ENCODE peak calls at places on chromosomes 11 and 22, in seven cellular contexts. C, D, F, T, X, A and I are unnamed samples.

GRCh38 chr11:107929611-107930200 is 1.5 kb downstream of the RAB39A start:
- DNase-seq in C (no peak), D (no peak), F (no peak), T (no peak), X (no peak), A (no peak), I (no peak)

GRCh38 chr11:117538256-117538655 is 210.6 kb downstream of the CEP164 start:
- DNase-seq in C (no peak), D (no peak), F (no peak), T (no peak), X (no peak), A (no peak), I (no peak)

GRCh38 chr22:22228921-22229320 is 15.7 kb upstream of the VPREB1 start:
- DNase-seq in C (no peak), D (no peak), F (no peak), T (no peak), X (no peak), A (no peak), I (no peak)

GRCh38 chr11:59267196-59267595 is 54.5 kb upstream of the MPEG1 start:
- DNase-seq in C (no peak), D (no peak), F (no peak), T (no peak), X (peak; percentile 92), A (peak; percentile 39), I (no peak)

GRCh38 chr22:31637375-31637937 is 24.6 kb downstream of the PISD start:
- DNase-seq in C (no peak), D (no peak), F (no peak), T (no peak), X (no peak), A (no peak), I (no peak)

GRCh38 chr11:61870429-61871039 is 20.8 kb downstream of the FADS3 start:
- DNase-seq in C (peak; percentile 12), D (no peak), F (no peak), T (no peak), X (no peak), A (no peak), I (peak; percentile 37)

GRCh38 chr11:130403301-130403804 is 25.1 kb downstream of the ADAMTS8 start:
- DNase-seq in C (peak; percentile 88), D (no peak), F (peak; percentile 97), T (peak; percentile 51), X (peak; percentile 38), A (peak; percentile 87), I (peak; percentile 97)

GRCh38 chr11:92528051-92528450 is 303.4 kb downstream of the FAT3 start:
- DNase-seq in C (peak; percentile 88), D (no peak), F (peak; percentile 46), T (no peak), X (no peak), A (peak; percentile 9), I (peak; percentile 40)

GRCh38 chr11:115498354-115498753 is 5.9 kb downstream of the CADM1 start:
- DNase-seq in C (no peak), D (no peak), F (no peak), T (no peak), X (no peak), A (no peak), I (no peak)

GRCh38 chr22:40595497-40596234 is 40.9 kb downstream of the MRTFA start:
- DNase-seq in C (no peak), D (no peak), F (no peak), T (no peak), X (no peak), A (no peak), I (peak; percentile 14)

GRCh38 chr11:3164138-3164539 is 971 bp downstream of the OSBPL5 start:
- DNase-seq in C (no peak), D (no peak), F (no peak), T (no peak), X (no peak), A (no peak), I (peak; percentile 38)
- H2AFZ ChIP-seq in C (no peak overlapping the region), D (no peak overlapping the region), F (peak overlapping the region; percentile 72), T (no peak overlapping the region), X (no peak overlapping the region), A (no peak overlapping the region), I (no peak overlapping the region)

GRCh38 chr22:19811211-19811621 is 43.5 kb downstream of the GNB1L start:
- DNase-seq in C (no peak), D (no peak), F (no peak), T (no peak), X (no peak), A (no peak), I (no peak)
- H3K27ac ChIP-seq in C (no peak overlapping the region), D (no peak overlapping the region), F (no peak overlapping the region), T (no peak overlapping the region), X (no peak overlapping the region), A (no peak overlapping the region), I (no peak overlapping the region)

GRCh38 chr11:64246874-64247728 is at the start of gene PPP1R14B:
- DNase-seq in C (peak; percentile 77), D (no peak), F (peak; percentile 80), T (peak; percentile 95), X (peak; percentile 84), A (peak; percentile 91), I (peak; percentile 94)

GRCh38 chr11:64249038-64249437 is 2.3 kb upstream of the PLCB3 start:
- DNase-seq in C (no peak), D (no peak), F (no peak), T (no peak), X (no peak), A (no peak), I (no peak)

GRCh38 chr11:64249563-64250405 is 1.5 kb upstream of the PLCB3 start:
- DNase-seq in C (no peak), D (no peak), F (no peak), T (peak; percentile 82), X (no peak), A (no peak), I (no peak)

GRCh38 chr11:64248578-64248977 is 1.8 kb upstream of the PPP1R14B start:
- DNase-seq in C (no peak), D (no peak), F (no peak), T (peak; percentile 87), X (no peak), A (no peak), I (no peak)

DNA sequence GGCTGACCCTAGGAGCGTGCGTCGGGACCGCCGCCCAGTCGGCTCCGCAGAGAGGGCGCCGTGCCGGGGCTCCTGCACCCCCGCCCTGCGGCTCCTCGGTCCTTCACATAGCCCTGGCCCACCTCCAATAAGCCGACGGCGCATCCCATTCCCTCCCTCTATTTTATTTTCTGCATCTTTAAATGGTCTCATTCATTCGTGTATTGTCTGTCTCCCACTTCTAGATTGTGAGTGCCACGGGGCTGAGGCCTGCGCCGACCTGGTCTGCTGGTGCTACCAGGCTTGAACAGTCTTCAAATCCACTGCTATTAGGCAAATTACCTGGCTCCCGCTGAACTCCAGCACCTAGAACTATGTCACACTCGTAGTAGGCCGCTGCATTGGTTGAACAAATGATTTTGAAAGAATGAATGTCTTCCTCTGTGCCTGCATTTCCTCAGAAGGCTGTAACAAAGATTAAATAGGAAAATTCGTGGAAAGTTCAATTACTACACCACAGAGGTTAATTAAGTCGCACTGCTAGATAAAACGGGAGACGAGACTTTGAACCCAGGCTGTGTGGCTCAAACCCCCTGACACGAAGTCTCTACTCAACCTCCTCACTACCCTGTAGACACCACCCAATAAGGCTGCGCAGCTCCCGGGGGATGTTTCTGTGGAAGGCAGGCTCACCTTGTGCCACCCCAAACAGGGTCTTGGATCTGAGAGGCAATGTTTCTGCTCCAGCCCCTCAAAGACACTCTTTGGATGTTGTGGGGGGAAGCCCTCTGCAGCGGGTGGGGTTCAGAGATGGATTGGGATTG is 1.2 kb upstream of the PPP1R14B start:
- DNase-seq in C (no peak), D (no peak), F (no peak), T (no peak), X (no peak), A (no peak), I (no peak)
- H2AFZ ChIP-seq in C (peak overlapping the region; percentile 53), D (no peak overlapping the region), F (peak overlapping the region; percentile 92), T (no peak overlapping the region), X (peak overlapping the region; percentile 66), A (peak overlapping the region; percentile 82), I (peak overlapping the region; percentile 82)

GRCh38 chr22:45453764-45454163 is 40.3 kb downstream of the RIBC2 start:
- DNase-seq in C (no peak), D (no peak), F (no peak), T (no peak), X (no peak), A (no peak), I (peak; percentile 55)
- H3K27ac ChIP-seq in C (peak overlapping the region; percentile 24), D (no peak overlapping the region), F (no peak overlapping the region), T (no peak overlapping the region), X (no peak overlapping the region), A (no peak overlapping the region), I (peak overlapping the region; percentile 62)

GRCh38 chr11:68004551-68005335 is 846 bp upstream of the UNC93B1 start:
- DNase-seq in C (no peak), D (peak; percentile 84), F (no peak), T (peak; percentile 60), X (no peak), A (no peak), I (no peak)
- H2AFZ ChIP-seq in C (no peak overlapping the region), D (no peak overlapping the region), F (peak overlapping the region; percentile 83), T (no peak overlapping the region), X (peak overlapping the region; percentile 78), A (peak overlapping the region; percentile 85), I (peak overlapping the region; percentile 69)

GRCh38 chr22:24367841-24368240 is 59.6 kb upstream of the ADORA2A start:
- DNase-seq in C (peak; percentile 33), D (no peak), F (peak; percentile 42), T (no peak), X (no peak), A (peak; percentile 38), I (peak; percentile 43)

GRCh38 chr22:24376002-24376401 is 51.4 kb upstream of the ADORA2A start:
- DNase-seq in C (no peak), D (no peak), F (no peak), T (no peak), X (no peak), A (no peak), I (no peak)

GRCh38 chr22:24370426-24370825 is 57.0 kb upstream of the ADORA2A start:
- DNase-seq in C (peak; percentile 11), D (no peak), F (no peak), T (no peak), X (no peak), A (no peak), I (peak; percentile 19)
- H3K27ac ChIP-seq in C (no peak overlapping the region), D (no peak overlapping the region), F (no peak overlapping the region), T (no peak overlapping the region), X (no peak overlapping the region), A (no peak overlapping the region), I (no peak overlapping the region)

DNA sequence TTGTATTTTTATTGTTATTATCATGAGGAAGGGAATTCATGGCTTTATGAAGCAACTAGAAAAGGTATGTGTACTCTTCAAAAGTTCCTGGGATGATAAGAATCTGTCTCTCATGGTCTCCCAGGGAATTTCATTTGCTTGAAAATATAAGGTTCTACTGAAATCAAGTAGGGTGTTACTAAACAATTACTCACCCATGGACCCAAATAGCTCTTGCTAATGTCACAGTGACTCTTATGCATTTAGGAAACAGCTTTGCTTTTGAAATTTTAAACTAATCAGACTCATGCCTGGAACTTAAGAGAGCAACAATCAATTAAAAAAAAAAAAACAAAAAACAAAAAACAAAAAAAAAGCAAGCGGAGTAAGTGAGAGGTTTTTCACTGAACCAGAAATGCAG is 1546.3 kb upstream of the TENM4 start:
- DNase-seq in C (no peak), D (no peak), F (no peak), T (no peak), X (no peak), A (no peak), I (peak; percentile 52)
- H2AFZ ChIP-seq in C (no peak overlapping the region), D (no peak overlapping the region), F (no peak overlapping the region), T (no peak overlapping the region), X (no peak overlapping the region), A (no peak overlapping the region), I (no peak overlapping the region)

GRCh38 chr11:27390318-27390958 is 27.4 kb upstream of the CCDC34 start:
- DNase-seq in C (no peak), D (no peak), F (no peak), T (no peak), X (no peak), A (no peak), I (no peak)
- H3K27ac ChIP-seq in C (no peak overlapping the region), D (no peak overlapping the region), F (peak overlapping the region; percentile 4), T (no peak overlapping the region), X (no peak overlapping the region), A (no peak overlapping the region), I (peak overlapping the region; percentile 53)